ENCODE peak calls at places on chromosomes 11 and 22, in four cellular contexts. I is AG09309; X is activated CD8-positive, alpha-beta T cell treated with anti-CD3 and anti-CD28 coated beads for 36 hours; W is SK-N-SH. H is an unnamed sample.

GRCh38 chr11:1772270-1773130 is 8.8 kb upstream of the CTSD start:
- DNase-seq in W (no peak), X (peak), I (peak), H (no peak)

GRCh38 chr11:9203715-9204311 is 61.3 kb downstream of the DENND5A start:
- DNase-seq in X (peak), I (no peak), W (peak), H (peak)

GRCh38 chr11:75565221-75565814 is 3.3 kb downstream of the SERPINH1 start:
- DNase-seq in X (no peak), W (no peak), I (no peak), H (no peak)

GRCh38 chr11:73190557-73190885 is 27.6 kb upstream of the P2RY2 start:
- DNase-seq in X (no peak), W (no peak), I (no peak), H (no peak)

GRCh38 chr11:65997286-65997685 is 4.7 kb downstream of the EIF1AD start:
- DNase-seq in I (no peak), W (no peak), X (no peak), H (no peak)

GRCh38 chr11:9868641-9869040 is 204.8 kb downstream of the SWAP70 start:
- DNase-seq in W (peak), X (no peak), I (no peak), H (no peak)

GRCh38 chr22:39176067-39176621 is 23.7 kb upstream of the CBX7 start:
- DNase-seq in I (no peak), X (no peak), W (no peak), H (no peak)

GRCh38 chr11:62124186-62125113 is 639 bp downstream of the INCENP start:
- DNase-seq in W (peak), X (peak), I (no peak), H (peak)

GRCh38 chr11:73288197-73288872 is 16.2 kb downstream of the P2RY6 start:
- DNase-seq in I (no peak), X (no peak), W (no peak), H (no peak)

GRCh38 chr11:47917643-47918369 is 62.6 kb upstream of the PTPRJ start:
- DNase-seq in W (peak), X (no peak), I (no peak), H (no peak)

GRCh38 chr11:78040691-78041379 is 17.8 kb upstream of the KCTD14 start:
- DNase-seq in X (peak), W (no peak), I (no peak), H (no peak)

GRCh38 chr11:131609921-131610320 is 239.5 kb downstream of the NTM start:
- DNase-seq in I (no peak), X (no peak), W (no peak), H (no peak)

GRCh38 chr11:11787305-11788066 is 54.3 kb upstream of the USP47 start:
- DNase-seq in X (peak), W (peak), I (peak), H (peak)

GRCh38 chr22:27097933-27098332 is 440.5 kb downstream of the MIAT start:
- DNase-seq in I (no peak), W (no peak), X (no peak), H (no peak)

GRCh38 chr22:38456841-38457699 is 2.1 kb upstream of the KCNJ4 start:
- DNase-seq in I (no peak), W (peak), X (no peak), H (no peak)

GRCh38 chr22:36386351-36386899 is 1.3 kb downstream of the MYH9 start:
- DNase-seq in I (no peak), W (no peak), X (peak), H (peak)

GRCh38 chr11:76642341-76642740 is 28.2 kb downstream of the LRRC32 start:
- DNase-seq in X (peak), W (no peak), I (no peak), H (no peak)

GRCh38 chr11:77267910-77268309 is 33.6 kb downstream of the GDPD4 start:
- DNase-seq in W (no peak), I (no peak), X (no peak), H (no peak)

GRCh38 chr11:126710804-126711399 is 289.7 kb downstream of the KIRREL3 start:
- DNase-seq in I (no peak), W (no peak), X (no peak), H (no peak)

GRCh38 chr22:43951966-43952365 is 3.3 kb upstream of the SAMM50 start:
- DNase-seq in W (no peak), X (no peak), I (no peak), H (no peak)

GRCh38 chr11:58688779-58689503 is 42.8 kb downstream of the GLYAT start:
- DNase-seq in I (no peak), W (no peak), X (no peak), H (no peak)

GRCh38 chr11:76197332-76197731 is 9.0 kb downstream of the WNT11 start:
- DNase-seq in I (no peak), W (no peak), X (no peak), H (no peak)

GRCh38 chr11:70799386-70799785 is 401.1 kb downstream of the CTTN start:
- DNase-seq in I (peak), X (no peak), W (no peak), H (no peak)

GRCh38 chr11:37595845-37596244 is 997.8 kb upstream of the RAG2 start:
- DNase-seq in I (no peak), X (no peak), W (no peak), H (no peak)

GRCh38 chr22:29044657-29045176 is 16.9 kb downstream of the C22orf31 start:
- DNase-seq in X (no peak), W (no peak), I (no peak), H (no peak)

GRCh38 chr11:2269601-2270321 is 627 bp downstream of the ASCL2 start:
- DNase-seq in X (peak), W (peak), I (no peak), H (no peak)

GRCh38 chr11:76376746-76377558 is 4.0 kb downstream of the THAP12 start:
- DNase-seq in X (no peak), I (no peak), W (no peak), H (no peak)

GRCh38 chr11:119739021-119739703 is 10.2 kb upstream of the NECTIN1 start:
- DNase-seq in I (no peak), X (no peak), W (no peak), H (no peak)

GRCh38 chr11:12087075-12087775 is 23.2 kb upstream of the MICAL2 start:
- DNase-seq in X (peak), W (no peak), I (peak), H (no peak)

GRCh38 chr11:132080121-132080520 is 709.7 kb downstream of the NTM start:
- DNase-seq in X (no peak), I (no peak), W (no peak), H (no peak)

GRCh38 chr11:35845860-35846259 is 98.0 kb upstream of the LDLRAD3 start:
- DNase-seq in X (peak), W (no peak), I (no peak), H (no peak)

GRCh38 chr11:396948-397548 is 3.0 kb downstream of the PKP3 start:
- DNase-seq in W (peak), I (no peak), X (peak), H (peak)
- TF ChIP-seq CTCF in W (peak), I (peak), X (no peak), H (peak)

GRCh38 chr11:122665882-122666281 is 10.4 kb downstream of the UBASH3B start:
- DNase-seq in W (no peak), I (no peak), X (no peak), H (no peak)
- TF ChIP-seq CTCF in W (no peak), I (no peak), X (no peak), H (no peak)

DNA sequence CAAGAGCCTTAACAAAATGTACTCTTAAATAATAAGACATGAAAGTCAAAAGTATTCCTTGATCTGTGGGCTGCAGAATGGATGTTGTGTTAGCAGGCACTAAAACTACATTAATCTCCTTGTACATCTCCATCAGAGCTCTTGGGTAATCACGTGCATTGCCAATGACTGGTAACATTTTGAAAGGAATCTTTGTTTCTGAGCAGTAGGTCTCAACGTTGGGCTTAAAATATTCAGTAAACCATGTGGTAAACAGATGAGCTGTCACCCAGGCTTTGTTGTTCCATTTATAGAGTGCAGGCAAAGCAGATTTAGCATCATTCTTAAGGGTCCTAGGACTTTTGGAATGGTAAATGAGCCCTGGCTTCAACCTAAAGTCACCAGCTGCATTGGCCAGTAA is 152.9 kb downstream of the PKNOX2 start:
- DNase-seq in X (no peak), W (no peak), I (no peak), H (no peak)
- TF ChIP-seq CTCF in X (no peak), W (no peak), I (no peak), H (no peak)

GRCh38 chr11:40130427-40130826 is 1329.0 kb downstream of the LRRC4C start:
- DNase-seq in I (no peak), W (peak), X (no peak), H (no peak)
- TF ChIP-seq CTCF in I (no peak), W (peak), X (no peak), H (peak)

DNA sequence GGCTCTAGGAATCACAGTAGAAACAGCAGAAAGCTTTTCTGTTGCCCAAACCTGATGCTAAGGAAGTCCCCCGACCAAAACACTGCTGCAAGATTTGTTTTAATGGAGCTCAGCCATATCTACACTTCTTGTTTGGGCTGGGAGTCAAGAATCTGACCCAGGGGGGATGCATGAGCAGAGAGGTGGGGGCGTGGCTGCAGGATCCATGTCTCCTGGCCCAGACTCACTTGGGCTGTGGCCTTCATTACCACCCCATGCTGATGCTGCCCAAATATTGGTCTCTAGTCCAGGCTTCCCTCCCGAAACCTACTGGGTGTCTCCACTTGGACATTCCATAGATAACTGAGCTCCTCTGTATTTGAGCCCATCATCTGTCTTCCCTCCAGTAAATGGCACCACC is 361.5 kb upstream of the LARGE1 start:
- DNase-seq in I (no peak), W (no peak), X (no peak), H (no peak)
- TF ChIP-seq CTCF in I (no peak), W (no peak), X (no peak), H (no peak)

H was measured in GM20000.